ENCODE peak calls at places on chromosomes 11 and 22, in nine cellular contexts. F is fibroblast of pulmonary artery; O is GM04503; Z is anterior cingulate cortex; H is effector CD4-positive, alpha-beta T cell; K is hepatic stellate cell; I is LHCN-M2; J is heart left ventricle; X is mammary epithelial cell. C is an unnamed sample.
A peak's percentile ranks its signal among the peaks of the same experiment; 100 is the strongest.

GRCh38 chr11:125346565-125347260 is 149.4 kb downstream of the FEZ1 start:
- DNase-seq in K (no peak), X (no peak), H (no peak), J (peak; percentile 22), Z (no peak), F (no peak), O (no peak), I (no peak), C (no peak)

GRCh38 chr11:127202105-127202504 is 201.5 kb upstream of the KIRREL3 start:
- DNase-seq in Z (no peak), H (no peak), K (no peak), O (no peak), F (no peak), J (no peak), X (no peak), I (no peak), C (no peak)

GRCh38 chr11:77724639-77725038 is 87.0 kb upstream of the CLNS1A start:
- DNase-seq in H (no peak), O (no peak), F (no peak), J (no peak), I (no peak), K (no peak), X (no peak), Z (no peak), C (no peak)

GRCh38 chr11:12069053-12069676 is 41.2 kb upstream of the MICAL2 start:
- DNase-seq in K (no peak), J (no peak), Z (no peak), H (no peak), I (no peak), F (no peak), O (no peak), X (no peak), C (no peak)

GRCh38 chr22:20629401-20629800 is 122.0 kb downstream of the MED15 start:
- DNase-seq in I (no peak), H (no peak), O (no peak), K (no peak), X (no peak), F (no peak), Z (no peak), J (no peak), C (no peak)

GRCh38 chr22:34102633-34103032 is 182.4 kb upstream of the LARGE1 start:
- DNase-seq in I (no peak), Z (no peak), K (no peak), F (no peak), O (no peak), J (no peak), X (no peak), H (no peak), C (no peak)

GRCh38 chr22:32487021-32487420 is 12.4 kb downstream of the FBXO7 start:
- DNase-seq in J (no peak), I (no peak), Z (no peak), H (no peak), O (no peak), K (no peak), F (no peak), X (no peak), C (no peak)

GRCh38 chr22:46043339-46043738 is 66.4 kb upstream of the WNT7B start:
- DNase-seq in X (peak; percentile 30), O (no peak), F (no peak), J (no peak), H (no peak), I (no peak), Z (no peak), K (no peak), C (peak; percentile 27)

GRCh38 chr22:27842994-27843431 is 41.5 kb upstream of the MN1 start:
- DNase-seq in O (peak; percentile 57), F (no peak), X (no peak), K (no peak), J (no peak), I (no peak), H (no peak), Z (no peak), C (no peak)

GRCh38 chr22:17795661-17796548 is 21.6 kb upstream of the BID start:
- DNase-seq in X (no peak), I (no peak), Z (no peak), K (no peak), H (no peak), F (no peak), J (no peak), O (no peak), C (no peak)

GRCh38 chr11:114738954-114739353 is 60.6 kb downstream of the NXPE2 start:
- DNase-seq in I (peak; percentile 34), K (peak; percentile 6), Z (no peak), J (no peak), H (no peak), X (peak; percentile 33), O (peak; percentile 1), F (peak; percentile 55), C (peak; percentile 40)

GRCh38 chr11:117095301-117096139 is 2.7 kb downstream of the SIK3 start:
- DNase-seq in K (no peak), H (no peak), J (no peak), O (no peak), Z (no peak), X (no peak), I (no peak), F (peak; percentile 73), C (peak; percentile 31)

GRCh38 chr11:119594639-119595249 is 134.3 kb downstream of the NECTIN1 start:
- DNase-seq in H (no peak), Z (no peak), X (peak; percentile 31), K (peak; percentile 72), J (no peak), O (peak; percentile 27), F (peak; percentile 52), I (peak; percentile 83), C (peak; percentile 87)

GRCh38 chr11:64848779-64849599 is 4.5 kb upstream of the CDC42BPG start:
- DNase-seq in H (no peak), K (no peak), O (no peak), X (no peak), F (no peak), Z (no peak), I (no peak), J (no peak), C (no peak)

GRCh38 chr11:112511271-112511670 is 250.6 kb upstream of the PLET1 start:
- DNase-seq in H (no peak), O (no peak), J (no peak), I (peak; percentile 15), F (no peak), K (no peak), Z (no peak), X (peak; percentile 81), C (peak; percentile 67)

GRCh38 chr11:62411524-62411923 is 7.3 kb upstream of the SCGB1A1 start:
- DNase-seq in X (no peak), H (no peak), J (no peak), Z (no peak), K (no peak), I (no peak), O (no peak), F (no peak), C (no peak)

GRCh38 chr22:48805516-48805915 is 1022.2 kb downstream of the BRD1 start:
- DNase-seq in H (no peak), J (no peak), X (no peak), I (no peak), K (no peak), Z (no peak), F (no peak), O (no peak), C (no peak)

GRCh38 chr11:66318576-66318970 is 1.7 kb upstream of the CD248 start:
- DNase-seq in Z (no peak), J (no peak), H (no peak), O (no peak), F (no peak), I (no peak), K (no peak), X (no peak), C (no peak)

GRCh38 chr22:27317961-27318360 is 483.6 kb downstream of the MN1 start:
- DNase-seq in F (no peak), X (peak; percentile 23), J (no peak), O (peak; percentile 12), H (no peak), Z (no peak), I (no peak), K (no peak), C (peak; percentile 89)

GRCh38 chr11:123546515-123546914 is 107.9 kb downstream of the SCN3B start:
- DNase-seq in Z (no peak), H (no peak), X (no peak), O (peak; percentile 84), K (peak; percentile 53), J (no peak), I (peak; percentile 63), F (peak; percentile 81), C (peak; percentile 77)